ENCODE peak calls at places on chromosomes 5 and 9, in five cellular contexts. One of them, this sample, is unnamed. For H3K27me3, the result is how much of the 10 kb centered on the place peaks cover.

GRCh38 chr5:157266286-157267007 is 524 bp downstream of the CYFIP2 start:
- DNase-seq in endothelial cell of umbilical vein: peak
- DNase-seq in transverse colon: peak
- DNase-seq in Peyer's patch: peak
- DNase-seq in thyroid gland: peak
- DNase-seq in this sample: peak

GRCh38 chr5:34692781-34693180 is 36.7 kb downstream of the RAI14 start:
- DNase-seq in thyroid gland: no peak
- DNase-seq in transverse colon: no peak
- DNase-seq in Peyer's patch: no peak
- DNase-seq in endothelial cell of umbilical vein: no peak
- DNase-seq in this sample: no peak

GRCh38 chr9:121645003-121645402 is 6.4 kb upstream of the DAB2IP start:
- DNase-seq in endothelial cell of umbilical vein: no peak
- DNase-seq in Peyer's patch: peak
- DNase-seq in thyroid gland: peak
- DNase-seq in transverse colon: no peak
- DNase-seq in this sample: peak

GRCh38 chr5:75009559-75010230 is 42.7 kb downstream of the GCNT4 start:
- DNase-seq in Peyer's patch: no peak
- DNase-seq in endothelial cell of umbilical vein: no peak
- DNase-seq in thyroid gland: no peak
- DNase-seq in transverse colon: no peak
- DNase-seq in this sample: no peak

GRCh38 chr9:79387091-79387490 is 184.7 kb upstream of the TLE4 start:
- DNase-seq in Peyer's patch: no peak
- DNase-seq in thyroid gland: no peak
- DNase-seq in endothelial cell of umbilical vein: no peak
- DNase-seq in transverse colon: no peak
- DNase-seq in this sample: no peak

GRCh38 chr5:138974227-138975063 is 99.3 kb upstream of the LRRTM2 start:
- DNase-seq in transverse colon: no peak
- DNase-seq in thyroid gland: no peak
- DNase-seq in Peyer's patch: no peak
- DNase-seq in endothelial cell of umbilical vein: peak
- DNase-seq in this sample: peak

GRCh38 chr5:31990701-31991110 is 183.4 kb downstream of the GOLPH3 start:
- DNase-seq in thyroid gland: no peak
- DNase-seq in transverse colon: no peak
- DNase-seq in Peyer's patch: no peak
- DNase-seq in endothelial cell of umbilical vein: no peak
- DNase-seq in this sample: no peak

GRCh38 chr5:89967806-89968444 is 441.6 kb downstream of the CETN3 start:
- DNase-seq in endothelial cell of umbilical vein: no peak
- DNase-seq in transverse colon: no peak
- DNase-seq in Peyer's patch: no peak
- DNase-seq in thyroid gland: no peak
- DNase-seq in this sample: no peak

GRCh38 chr5:113031557-113031956 is 55.0 kb downstream of the DCP2 start:
- DNase-seq in endothelial cell of umbilical vein: no peak
- DNase-seq in Peyer's patch: no peak
- DNase-seq in transverse colon: no peak
- DNase-seq in thyroid gland: no peak
- DNase-seq in this sample: no peak

GRCh38 chr5:172379481-172379880 is 74.8 kb downstream of the SH3PXD2B start:
- DNase-seq in Peyer's patch: no peak
- DNase-seq in thyroid gland: no peak
- DNase-seq in endothelial cell of umbilical vein: no peak
- DNase-seq in transverse colon: no peak
- DNase-seq in this sample: no peak

GRCh38 chr5:59367791-59368394 is 525.6 kb downstream of the PDE4D start:
- DNase-seq in Peyer's patch: no peak
- DNase-seq in transverse colon: peak
- DNase-seq in thyroid gland: peak
- DNase-seq in endothelial cell of umbilical vein: peak
- DNase-seq in this sample: peak

GRCh38 chr5:59366784-59367183 is 526.7 kb downstream of the PDE4D start:
- DNase-seq in transverse colon: no peak
- DNase-seq in Peyer's patch: no peak
- DNase-seq in thyroid gland: no peak
- DNase-seq in endothelial cell of umbilical vein: no peak
- DNase-seq in this sample: no peak

GRCh38 chr5:59371525-59372138 is 521.9 kb downstream of the PDE4D start:
- DNase-seq in thyroid gland: no peak
- DNase-seq in Peyer's patch: no peak
- DNase-seq in transverse colon: no peak
- DNase-seq in endothelial cell of umbilical vein: no peak
- DNase-seq in this sample: no peak

GRCh38 chr5:59368951-59369350 is 524.6 kb downstream of the PDE4D start:
- DNase-seq in endothelial cell of umbilical vein: no peak
- DNase-seq in thyroid gland: no peak
- DNase-seq in transverse colon: no peak
- DNase-seq in Peyer's patch: no peak
- DNase-seq in this sample: no peak
- H3K4me3 ChIP-seq in endothelial cell of umbilical vein: no peak
- H3K4me3 ChIP-seq in thyroid gland: no peak
- H3K4me3 ChIP-seq in transverse colon: no peak
- H3K4me3 ChIP-seq in Peyer's patch: no peak
- H3K4me3 ChIP-seq in this sample: no peak

GRCh38 chr5:179803651-179804598 is 2.7 kb downstream of the MGAT4B start:
- DNase-seq in thyroid gland: no peak
- DNase-seq in endothelial cell of umbilical vein: peak
- DNase-seq in Peyer's patch: peak
- DNase-seq in transverse colon: no peak
- DNase-seq in this sample: no peak

GRCh38 chr5:179806250-179807045 is at the start of gene MGAT4B:
- DNase-seq in Peyer's patch: peak
- DNase-seq in thyroid gland: peak
- DNase-seq in endothelial cell of umbilical vein: peak
- DNase-seq in transverse colon: peak
- DNase-seq in this sample: peak

GRCh38 chr5:179805070-179805528 is 1.6 kb downstream of the MGAT4B start:
- DNase-seq in Peyer's patch: peak
- DNase-seq in transverse colon: peak
- DNase-seq in thyroid gland: no peak
- DNase-seq in endothelial cell of umbilical vein: no peak
- DNase-seq in this sample: peak

GRCh38 chr5:179804599-179804947 is 2.1 kb downstream of the MGAT4B start:
- DNase-seq in transverse colon: no peak
- DNase-seq in thyroid gland: no peak
- DNase-seq in endothelial cell of umbilical vein: no peak
- DNase-seq in Peyer's patch: no peak
- DNase-seq in this sample: no peak

DNA sequence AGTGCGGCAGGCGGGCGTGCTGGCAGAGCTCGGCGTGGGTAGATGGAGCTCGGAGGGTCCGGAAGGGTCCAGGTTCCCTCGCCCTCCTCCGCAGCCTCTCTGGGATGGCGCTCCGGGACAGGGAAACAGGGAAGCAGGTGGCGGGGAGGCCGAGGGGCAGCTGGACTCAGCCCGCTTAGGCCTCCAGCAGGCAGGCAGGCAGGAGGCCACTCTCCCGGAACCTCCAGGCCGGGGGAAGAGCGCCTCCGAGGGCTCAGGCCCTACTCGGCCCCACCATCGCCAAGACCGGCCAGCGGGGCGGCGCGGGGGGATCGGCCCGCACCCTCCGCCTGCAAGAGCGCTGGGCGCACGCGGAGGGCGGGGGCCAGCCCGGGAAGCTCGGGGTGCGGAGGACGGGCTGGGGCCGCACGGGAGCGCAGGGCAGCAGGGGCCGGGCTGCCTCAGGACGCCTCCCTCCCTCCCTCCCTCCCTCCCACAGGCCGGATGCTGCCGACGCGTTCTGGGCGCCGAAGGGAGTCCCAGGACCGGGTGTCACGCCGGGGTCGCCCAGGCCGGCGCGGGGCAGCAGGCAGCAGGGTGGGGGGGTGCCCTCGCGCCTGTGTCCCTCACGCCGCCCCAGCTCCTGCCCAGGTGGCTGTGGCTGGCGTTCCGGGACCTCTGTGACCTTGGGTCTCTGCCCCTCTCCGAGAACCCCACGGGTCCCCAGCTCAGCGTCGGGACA is 977 bp downstream of the MGAT4B start:
- DNase-seq in transverse colon: no peak
- DNase-seq in Peyer's patch: peak
- DNase-seq in endothelial cell of umbilical vein: peak
- DNase-seq in thyroid gland: peak
- DNase-seq in this sample: no peak
- TF ChIP-seq POLR2A in transverse colon: peak
- TF ChIP-seq POLR2A in Peyer's patch: no peak
- TF ChIP-seq POLR2A in endothelial cell of umbilical vein: no peak
- TF ChIP-seq POLR2A in thyroid gland: peak
- TF ChIP-seq POLR2A in this sample: no peak

DNA sequence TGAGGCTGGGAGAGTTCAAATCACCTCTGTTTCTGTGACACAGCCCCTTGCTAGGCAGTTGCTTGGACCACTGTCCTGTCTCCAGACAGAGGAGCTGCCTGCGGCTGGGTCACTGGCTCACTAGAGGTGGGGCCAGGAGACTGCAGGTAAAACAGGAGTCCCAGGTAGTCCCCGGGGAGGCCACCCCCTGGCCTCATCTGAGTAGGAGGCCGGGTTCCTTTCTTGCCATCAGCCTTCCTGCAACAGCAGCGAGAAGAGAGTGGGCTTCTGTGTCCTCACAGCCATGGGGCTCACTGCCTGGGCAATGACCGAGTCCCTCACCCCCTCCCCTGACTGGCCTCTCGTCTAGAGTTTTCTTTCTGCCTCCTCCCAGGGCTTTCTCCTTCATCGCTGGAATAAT is 197.5 kb downstream of the CDK5RAP2 start:
- DNase-seq in thyroid gland: no peak
- DNase-seq in transverse colon: no peak
- DNase-seq in Peyer's patch: no peak
- DNase-seq in endothelial cell of umbilical vein: no peak
- DNase-seq in this sample: no peak
- H3K27me3 ChIP-seq in thyroid gland: under half
- H3K27me3 ChIP-seq in transverse colon: under half
- H3K27me3 ChIP-seq in Peyer's patch: under half
- H3K27me3 ChIP-seq in endothelial cell of umbilical vein: under half
- H3K27me3 ChIP-seq in this sample: under half

DNA sequence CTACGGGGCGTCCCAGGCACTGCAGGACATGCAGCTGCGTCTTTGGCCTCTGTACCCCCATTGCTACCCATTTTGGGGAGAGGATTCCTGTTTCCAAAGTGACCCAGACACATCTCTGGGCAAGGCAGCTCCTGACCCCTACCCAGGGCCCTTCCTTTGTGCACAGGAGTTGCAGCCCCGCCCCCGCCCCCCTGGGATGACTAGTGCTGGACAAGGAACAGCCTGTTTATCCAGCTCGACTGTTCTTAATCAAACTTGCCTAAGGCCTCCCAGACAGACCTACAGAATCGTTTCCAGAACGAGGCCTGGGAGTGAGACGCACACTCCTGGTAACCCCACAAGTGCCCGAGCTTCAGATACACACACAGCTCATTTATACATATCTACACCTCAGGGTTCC is 13.2 kb downstream of the DIPK1B start:
- DNase-seq in Peyer's patch: peak
- DNase-seq in thyroid gland: no peak
- DNase-seq in endothelial cell of umbilical vein: peak
- DNase-seq in transverse colon: no peak
- DNase-seq in this sample: no peak
- H3K4me3 ChIP-seq in Peyer's patch: peak
- H3K4me3 ChIP-seq in thyroid gland: no peak
- H3K4me3 ChIP-seq in endothelial cell of umbilical vein: peak
- H3K4me3 ChIP-seq in transverse colon: no peak
- H3K4me3 ChIP-seq in this sample: no peak